ENCODE peak calls at places on chromosomes 13 and 19, in five cellular contexts. F is anterior cingulate cortex, J is Right ventricle myocardium superior, M is IMR-90, Y is AML-193. P is an unnamed sample.

GRCh38 chr13:24650157-24650556 is 30.1 kb upstream of the ATP12A start:
- DNase-seq in F (no peak), J (no peak), M (peak), Y (no peak), P (no peak)

GRCh38 chr19:16368385-16369305 is 44.0 kb downstream of the KLF2 start:
- DNase-seq in F (no peak), J (peak), M (no peak), Y (no peak), P (no peak)

GRCh38 chr13:111325941-111326620 is 5.6 kb downstream of the TEX29 start:
- DNase-seq in F (no peak), J (no peak), M (no peak), Y (no peak), P (no peak)

GRCh38 chr19:5960005-5961001 is 17.6 kb downstream of the RANBP3 start:
- DNase-seq in F (no peak), J (no peak), M (no peak), Y (no peak), P (no peak)

GRCh38 chr13:67230774-67231480 is 791 bp upstream of the PCDH9 start:
- DNase-seq in F (no peak), J (peak), M (peak), Y (no peak), P (no peak)

GRCh38 chr13:32031815-32032345 is 306 bp downstream of the FRY start:
- DNase-seq in F (no peak), J (no peak), M (no peak), Y (no peak), P (no peak)

GRCh38 chr13:44271915-44272341 is 101.7 kb upstream of the SERP2 start:
- DNase-seq in F (no peak), J (peak), M (no peak), Y (no peak), P (no peak)

GRCh38 chr13:55001881-55002280 is 1973.3 kb downstream of the OLFM4 start:
- DNase-seq in F (no peak), J (no peak), M (no peak), Y (no peak), P (no peak)

GRCh38 chr19:45187421-45188100 is 9.0 kb downstream of the BLOC1S3 start:
- DNase-seq in F (no peak), J (no peak), M (no peak), Y (peak), P (no peak)

GRCh38 chr13:79869326-79869725 is 388.4 kb downstream of the NDFIP2 start:
- DNase-seq in F (no peak), J (no peak), M (peak), Y (no peak), P (no peak)

GRCh38 chr19:37778613-37779138 is 710 bp downstream of the ZNF573 start:
- DNase-seq in F (no peak), J (no peak), M (peak), Y (peak), P (peak)

GRCh38 chr13:113110048-113110851 is 4.7 kb downstream of the F7 start:
- DNase-seq in F (no peak), J (peak), M (no peak), Y (no peak), P (no peak)

GRCh38 chr19:55179570-55180484 is at the start of gene SYT5:
- DNase-seq in F (no peak), J (no peak), M (no peak), Y (no peak), P (peak)

GRCh38 chr13:95250961-95251360 is 50.3 kb downstream of the ABCC4 start:
- DNase-seq in F (no peak), J (no peak), M (no peak), Y (no peak), P (no peak)

GRCh38 chr19:31648347-31648746 is 299.1 kb upstream of the TSHZ3 start:
- DNase-seq in F (no peak), J (no peak), M (peak), Y (no peak), P (no peak)

GRCh38 chr19:10510301-10510802 is 6.9 kb downstream of the S1PR5 start:
- DNase-seq in F (no peak), J (no peak), M (no peak), Y (no peak), P (peak)

GRCh38 chr19:8446055-8446709 is 1.4 kb downstream of the HNRNPM start:
- DNase-seq in F (no peak), J (no peak), M (no peak), Y (no peak), P (no peak)

GRCh38 chr19:3932931-3933810 is at the start of gene NMRK2:
- DNase-seq in F (no peak), J (peak), M (no peak), Y (no peak), P (no peak)

GRCh38 chr13:25375727-25376358 is 4.1 kb downstream of the ATP8A2 start:
- DNase-seq in F (no peak), J (no peak), M (peak), Y (peak), P (peak)

GRCh38 chr13:112943309-112944125 is 25.5 kb upstream of the MCF2L start:
- DNase-seq in F (no peak), J (peak), M (peak), Y (no peak), P (peak)

GRCh38 chr13:26719356-26719945 is 41.1 kb downstream of the GPR12 start:
- DNase-seq in F (no peak), J (no peak), M (peak), Y (peak), P (peak)

GRCh38 chr19:15195987-15196682 is 4.7 kb downstream of the NOTCH3 start:
- DNase-seq in F (no peak), J (no peak), M (no peak), Y (no peak), P (no peak)